ENCODE peak calls at places on chromosomes 1 and 21, in seven cellular contexts. D is left ventricle myocardium inferior, C is IMR-90, U is kidney, H is Peyer's patch, N is upper lobe of right lung, M is AG04450. B is an unnamed sample.
A peak's percentile ranks its signal among the peaks of the same experiment; 100 is the strongest.

GRCh38 chr1:111204211-111204883 is 3.9 kb upstream of the DENND2D start:
- DNase-seq in C (no peak), N (peak; percentile 94), H (peak; percentile 95), M (no peak), D (peak; percentile 35), U (peak; percentile 95), B (peak; percentile 88)

GRCh38 chr1:182580736-182581135 is 8.3 kb downstream of the RNASEL start:
- DNase-seq in U (no peak), H (no peak), M (no peak), C (no peak), N (no peak), D (no peak), B (peak; percentile 7)

GRCh38 chr1:101235241-101235695 is 1.6 kb upstream of the S1PR1 start:
- DNase-seq in C (no peak), M (no peak), U (no peak), H (no peak), N (no peak), D (no peak), B (no peak)

GRCh38 chr1:52906135-52906603 is 15.4 kb downstream of the ECHDC2 start:
- DNase-seq in D (no peak), M (no peak), N (no peak), U (no peak), H (no peak), C (no peak), B (no peak)

GRCh38 chr21:45998276-45998701 is 16.7 kb downstream of the COL6A1 start:
- DNase-seq in N (no peak), U (peak; percentile 65), M (no peak), H (no peak), C (no peak), D (peak; percentile 11), B (no peak)

GRCh38 chr1:224447251-224447650 is 12.7 kb upstream of the WDR26 start:
- DNase-seq in U (no peak), D (peak; percentile 34), M (no peak), C (peak; percentile 69), N (no peak), H (no peak), B (no peak)

GRCh38 chr21:44509539-44509938 is 30.5 kb downstream of the KRTAP10-1 start:
- DNase-seq in D (peak; percentile 82), C (no peak), M (no peak), N (peak; percentile 92), U (peak; percentile 63), H (peak; percentile 71), B (peak; percentile 46)

GRCh38 chr1:64608015-64608650 is 136.7 kb upstream of the RAVER2 start:
- DNase-seq in N (no peak), M (no peak), H (no peak), U (no peak), D (no peak), C (peak; percentile 49), B (no peak)

GRCh38 chr1:48109390-48110009 is 112.3 kb upstream of the TRABD2B start:
- DNase-seq in M (peak; percentile 18), N (no peak), D (no peak), U (no peak), H (no peak), C (peak; percentile 61), B (peak; percentile 51)

GRCh38 chr1:42206164-42206563 is 41.6 kb upstream of the GUCA2A start:
- DNase-seq in D (no peak), U (no peak), C (no peak), M (no peak), H (no peak), N (no peak), B (no peak)

GRCh38 chr1:182134257-182134656 is 72.7 kb upstream of the ZNF648 start:
- DNase-seq in D (no peak), N (no peak), M (no peak), U (no peak), H (no peak), C (no peak), B (no peak)

GRCh38 chr1:234495231-234495990 is 16.4 kb upstream of the TARBP1 start:
- DNase-seq in H (no peak), N (no peak), D (no peak), C (peak; percentile 94), U (no peak), M (peak; percentile 72), B (no peak)

GRCh38 chr1:166884040-166884642 is 8.1 kb upstream of the TADA1 start:
- DNase-seq in D (peak; percentile 34), C (peak; percentile 12), N (peak; percentile 70), M (no peak), H (peak; percentile 61), U (peak; percentile 74), B (peak; percentile 58)

GRCh38 chr1:222168621-222169020 is 379.3 kb downstream of the HHIPL2 start:
- DNase-seq in N (no peak), U (no peak), D (no peak), H (no peak), C (no peak), M (no peak), B (no peak)

DNA sequence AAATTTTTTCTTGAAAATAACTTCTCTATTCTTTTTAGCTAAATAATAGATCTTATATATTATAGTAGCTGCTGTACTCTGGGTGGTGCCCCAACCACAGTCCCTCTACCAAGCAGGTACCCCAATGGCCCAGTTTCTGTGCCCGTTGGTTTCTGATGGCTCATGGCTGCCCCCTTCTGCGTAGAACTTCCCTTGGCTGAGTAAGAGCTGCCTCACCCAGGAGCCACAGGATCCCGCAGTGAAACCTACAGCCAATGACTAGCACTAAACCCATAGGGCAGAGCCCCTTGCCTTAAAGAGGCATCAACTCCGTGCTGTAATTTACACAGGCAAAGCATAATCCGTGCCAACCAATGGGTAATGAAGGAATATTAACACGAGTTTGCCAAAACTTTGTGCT is 247.5 kb downstream of the USH2A start:
- DNase-seq in M (no peak), H (no peak), C (no peak), N (no peak), U (no peak), D (no peak), B (no peak)
- TF ChIP-seq CTCF in M (no peak), H (no peak), C (no peak), N (no peak), U (no peak), D (no peak), B (no peak)

DNA sequence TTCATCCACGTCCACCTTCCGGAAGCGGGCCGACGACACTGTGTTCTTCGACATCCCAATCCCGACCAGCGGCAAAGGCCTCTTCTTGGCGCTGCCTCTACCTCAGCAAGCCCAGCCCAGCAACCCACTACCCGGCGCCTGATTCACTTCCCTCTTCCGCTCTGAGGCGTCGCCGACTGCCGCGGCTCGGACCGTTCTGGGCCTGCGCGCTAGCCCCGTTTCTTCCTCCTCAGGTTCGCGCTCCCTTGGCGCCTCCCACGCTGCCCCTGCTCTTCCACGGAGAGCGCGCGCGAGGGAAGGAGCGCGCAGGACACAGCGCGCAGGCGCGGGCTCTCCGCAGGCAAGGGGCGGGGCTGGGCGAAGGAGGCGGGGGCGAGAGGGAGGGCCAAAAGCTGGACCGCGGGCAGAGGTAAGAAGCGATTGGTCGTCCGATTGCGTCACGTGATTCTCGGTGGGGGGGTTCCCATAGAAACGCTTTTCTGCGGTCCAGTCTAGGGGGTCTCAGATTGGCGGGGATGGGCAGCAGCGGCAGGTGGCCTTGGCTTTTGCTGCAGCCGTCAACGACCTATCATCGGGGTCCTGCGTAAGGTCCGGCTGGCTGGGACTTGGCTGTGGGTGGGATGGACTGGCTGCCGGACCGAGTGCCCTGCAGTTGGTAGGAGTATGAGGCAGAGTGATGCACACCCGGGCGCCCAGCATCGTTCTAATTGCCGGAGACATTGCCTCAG is at the start of gene ARPC5:
- DNase-seq in D (peak; percentile 96), U (peak; percentile 99), N (peak; percentile 99), M (peak; percentile 98), C (peak; percentile 98), H (peak; percentile 97), B (peak; percentile 98)
- H3K27ac ChIP-seq in D (peak within 1 kb of the TSS; percentile 97), U (peak within 1 kb of the TSS; percentile 83), N (peak within 1 kb of the TSS; percentile 96), M (peak within 1 kb of the TSS; percentile 89), C (peak within 1 kb of the TSS; percentile 96), H (peak within 1 kb of the TSS; percentile 87), B (peak within 1 kb of the TSS; percentile 98)

DNA sequence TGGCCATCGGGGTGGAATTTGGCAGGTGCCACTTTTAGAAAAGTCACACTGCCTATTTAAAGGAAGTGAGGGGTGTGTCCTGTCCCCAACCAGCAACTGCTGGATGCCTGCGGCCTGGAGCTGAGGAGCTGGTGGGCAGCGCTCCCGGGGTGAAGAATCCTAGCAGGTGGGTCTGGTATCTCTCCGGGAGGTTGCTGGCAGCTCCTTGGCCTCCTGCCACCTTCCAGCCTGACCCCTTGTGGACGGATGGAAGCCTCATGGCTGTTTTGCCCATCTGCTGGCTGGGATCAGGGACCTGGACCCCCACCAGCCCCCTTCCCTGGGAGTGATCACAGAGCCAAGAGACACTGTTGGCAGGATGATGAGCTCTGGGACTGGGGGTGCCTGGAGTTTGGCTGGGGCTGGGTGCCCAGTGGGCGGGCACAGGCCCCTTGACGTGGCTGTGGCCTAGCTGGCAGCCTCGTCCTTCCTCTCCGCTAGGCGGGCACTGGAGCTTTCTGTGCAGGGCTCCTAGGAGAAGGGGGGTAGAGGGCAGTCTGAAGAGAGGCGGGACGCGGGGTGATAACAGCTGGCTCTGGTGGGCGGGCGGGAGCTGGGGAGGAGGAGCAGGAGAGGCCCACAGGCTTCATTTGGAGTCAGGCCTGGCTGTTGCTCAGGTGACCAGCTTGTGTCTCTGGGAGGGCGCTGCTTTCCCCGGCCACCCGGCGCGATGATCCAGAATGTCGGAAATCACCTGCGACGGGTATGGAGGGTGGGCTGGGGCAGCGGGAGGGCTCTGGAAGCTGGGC is at the start of gene ACOT11:
- DNase-seq in H (peak; percentile 55), N (peak; percentile 82), U (peak; percentile 93), C (peak; percentile 66), D (peak; percentile 88), M (no peak), B (peak; percentile 58)
- TF ChIP-seq CTCF in H (no peak), N (peak; percentile 34), U (peak; percentile 35), C (peak; percentile 27), D (peak; percentile 68), M (peak; percentile 57), B (no peak)

GRCh38 chr1:227887697-227888403 is 59.9 kb downstream of the WNT9A start:
- DNase-seq in D (peak; percentile 79), N (peak; percentile 69), M (no peak), H (peak; percentile 76), C (no peak), U (peak; percentile 86), B (peak; percentile 33)
- H3K27ac ChIP-seq in D (peak overlapping the region; percentile 94), N (peak overlapping the region; percentile 78), M (no peak overlapping the region), H (peak overlapping the region; percentile 71), C (no peak overlapping the region), U (peak overlapping the region; percentile 54), B (peak overlapping the region; percentile 42)

GRCh38 chr1:220807726-220808125 is 21.0 kb downstream of the MTARC1 start:
- DNase-seq in C (no peak), U (no peak), N (no peak), H (no peak), M (no peak), D (no peak), B (no peak)

GRCh38 chr1:220803401-220804201 is 16.9 kb downstream of the MTARC1 start:
- DNase-seq in C (peak; percentile 36), N (no peak), H (peak; percentile 65), U (no peak), D (no peak), M (no peak), B (peak; percentile 40)

GRCh38 chr1:220806408-220806807 is 19.7 kb downstream of the MTARC1 start:
- DNase-seq in N (no peak), H (no peak), D (no peak), M (no peak), C (no peak), U (no peak), B (no peak)

GRCh38 chr1:220800262-220800661 is 13.5 kb downstream of the MTARC1 start:
- DNase-seq in N (no peak), M (no peak), D (no peak), C (no peak), H (no peak), U (no peak), B (no peak)

DNA sequence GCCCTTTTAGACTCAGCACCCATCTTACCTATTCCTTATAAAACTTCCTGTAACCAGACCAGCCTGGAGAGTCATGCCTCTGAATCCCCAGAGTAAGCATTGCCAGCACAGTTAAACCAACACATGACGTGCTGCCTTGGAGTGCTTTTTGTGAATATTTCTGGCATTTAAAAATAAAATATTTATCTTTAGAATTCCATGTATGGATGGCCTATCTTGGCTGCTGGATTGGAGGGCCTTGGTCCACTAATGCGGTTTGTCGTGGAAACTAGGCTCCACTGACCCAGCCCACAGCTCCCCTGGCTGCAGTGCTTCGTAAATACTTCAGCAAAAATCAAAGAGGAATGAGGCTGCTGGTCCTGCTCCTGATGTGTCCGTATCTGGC is 17.5 kb downstream of the MTARC1 start:
- DNase-seq in D (no peak), C (peak; percentile 60), U (no peak), H (no peak), N (no peak), M (peak; percentile 34), B (no peak)
- TF ChIP-seq CTCF in D (no peak), C (peak; percentile 26), U (no peak), H (no peak), N (no peak), M (peak; percentile 54), B (no peak)

B was measured in colonic mucosa.